ENCODE peak calls at places on chromosomes 11 and 22, in four cellular contexts. P, D, A and R are unnamed samples.
A peak's percentile ranks its signal among the peaks of the same experiment; 100 is the strongest.

GRCh38 chr11:121133046-121133445 is 32.0 kb downstream of the TECTA start:
- DNase-seq in A (no peak), P (no peak), D (no peak), R (no peak)

GRCh38 chr11:62958547-62959071 is 26.2 kb downstream of the SLC22A6 start:
- DNase-seq in A (no peak), D (peak; percentile 41), P (no peak), R (no peak)

GRCh38 chr11:127994736-127995135 is 592.6 kb downstream of the ETS1 start:
- DNase-seq in D (no peak), P (peak; percentile 90), A (peak; percentile 23), R (no peak)

GRCh38 chr11:63510360-63511130 is 4.7 kb downstream of the LGALS12 start:
- DNase-seq in P (peak; percentile 63), A (no peak), D (peak; percentile 37), R (peak; percentile 37)

GRCh38 chr11:119134389-119134978 is 13.1 kb downstream of the HINFP start:
- DNase-seq in P (no peak), D (no peak), A (no peak), R (peak; percentile 59)

GRCh38 chr11:19428206-19429001 is 187.7 kb upstream of the E2F8 start:
- DNase-seq in P (no peak), D (no peak), A (no peak), R (no peak)

GRCh38 chr11:79155237-79155636 is 285.6 kb downstream of the TENM4 start:
- DNase-seq in A (no peak), D (no peak), P (no peak), R (no peak)

GRCh38 chr11:109033627-109034340 is 368.9 kb downstream of the DDX10 start:
- DNase-seq in A (peak; percentile 98), D (no peak), P (peak; percentile 99), R (no peak)

GRCh38 chr11:47917643-47918369 is 62.6 kb upstream of the PTPRJ start:
- DNase-seq in P (peak; percentile 96), A (no peak), D (peak; percentile 78), R (peak; percentile 61)

GRCh38 chr11:11931461-11932055 is 76.9 kb downstream of the DKK3 start:
- DNase-seq in D (no peak), A (peak; percentile 63), P (peak; percentile 68), R (peak; percentile 11)

GRCh38 chr11:126109941-126110731 is 47.5 kb upstream of the CDON start:
- DNase-seq in A (no peak), D (no peak), P (peak; percentile 83), R (no peak)

GRCh38 chr22:19859861-19860510 is 5.3 kb upstream of the GNB1L start:
- DNase-seq in A (no peak), D (no peak), P (no peak), R (no peak)

GRCh38 chr11:1727088-1727690 is 23.2 kb downstream of the IFITM10 start:
- DNase-seq in P (no peak), D (no peak), A (no peak), R (no peak)

GRCh38 chr11:44866301-44866700 is 84.4 kb downstream of the TP53I11 start:
- DNase-seq in D (no peak), A (no peak), P (no peak), R (no peak)

GRCh38 chr11:64729851-64730382 is 6.9 kb upstream of the NRXN2 start:
- DNase-seq in D (no peak), A (no peak), P (no peak), R (peak; percentile 96)

GRCh38 chr11:117315285-117316196 is 515 bp downstream of the BACE1 start:
- DNase-seq in D (no peak), A (no peak), P (peak; percentile 10), R (no peak)

GRCh38 chr11:9571071-9571765 is 2.3 kb upstream of the WEE1 start:
- DNase-seq in A (no peak), D (no peak), P (no peak), R (no peak)

GRCh38 chr11:61259363-61259762 is 18.4 kb downstream of the PGA5 start:
- DNase-seq in P (no peak), D (no peak), A (no peak), R (no peak)

GRCh38 chr11:17257200-17257599 is 19.3 kb upstream of the NUCB2 start:
- DNase-seq in A (no peak), D (no peak), P (peak; percentile 67), R (no peak)

DNA sequence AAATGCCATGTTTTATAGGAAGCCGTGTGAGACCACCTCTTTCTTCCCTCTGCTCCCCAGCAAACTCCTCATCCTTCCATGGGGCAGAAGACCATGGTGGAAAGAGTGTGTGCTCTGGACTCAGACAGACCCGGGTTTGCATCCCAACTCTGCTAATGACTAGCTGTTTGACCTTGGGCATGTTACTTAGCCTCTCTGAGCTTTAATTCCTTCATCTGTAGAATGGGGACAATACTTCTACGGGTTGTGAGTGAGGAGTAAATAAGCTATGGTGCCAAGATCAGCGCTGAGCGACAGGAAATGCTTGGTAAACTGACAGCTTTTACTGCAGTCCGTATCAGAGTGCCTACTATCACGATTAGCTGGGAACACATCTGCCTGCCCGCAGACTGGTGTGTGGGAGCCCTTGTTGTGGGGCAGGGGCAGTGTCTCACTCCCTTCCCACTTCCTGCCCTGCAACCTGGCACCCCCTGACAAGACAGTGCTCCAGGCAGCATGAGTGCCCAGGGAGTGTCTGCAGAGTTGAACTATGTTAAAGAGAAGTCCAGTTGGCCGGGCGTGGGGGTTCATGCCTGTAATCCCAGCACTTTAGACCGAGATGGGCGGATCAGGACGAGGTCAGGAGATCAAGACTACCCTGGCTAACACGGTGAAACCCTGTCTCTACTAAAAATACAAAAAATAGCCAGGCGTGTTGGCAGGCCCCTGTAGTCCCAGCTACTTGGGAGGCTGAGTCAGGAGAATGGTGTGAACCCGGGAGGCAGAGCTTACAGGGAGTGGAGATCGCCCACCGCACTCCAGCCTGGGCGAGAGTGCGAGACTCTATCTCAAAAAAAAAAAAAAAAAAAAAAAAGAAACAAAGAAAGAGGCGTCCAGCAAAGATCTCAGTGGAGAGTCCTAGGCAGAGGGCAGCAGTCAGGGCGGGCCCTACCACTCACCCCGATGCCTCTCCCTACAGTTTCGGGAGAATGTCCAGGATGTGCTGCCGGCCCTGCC is 2.2 kb downstream of the SEC14L2 start:
- DNase-seq in D (no peak), P (no peak), A (no peak), R (peak; percentile 36)
- H3K4me3 ChIP-seq in D (no peak overlapping the region), P (no peak overlapping the region), A (peak overlapping the region; percentile 70), R (no peak overlapping the region)

GRCh38 chr11:28318861-28319260 is 210.7 kb downstream of the METTL15 start:
- DNase-seq in P (no peak), D (no peak), A (no peak), R (no peak)

DNA sequence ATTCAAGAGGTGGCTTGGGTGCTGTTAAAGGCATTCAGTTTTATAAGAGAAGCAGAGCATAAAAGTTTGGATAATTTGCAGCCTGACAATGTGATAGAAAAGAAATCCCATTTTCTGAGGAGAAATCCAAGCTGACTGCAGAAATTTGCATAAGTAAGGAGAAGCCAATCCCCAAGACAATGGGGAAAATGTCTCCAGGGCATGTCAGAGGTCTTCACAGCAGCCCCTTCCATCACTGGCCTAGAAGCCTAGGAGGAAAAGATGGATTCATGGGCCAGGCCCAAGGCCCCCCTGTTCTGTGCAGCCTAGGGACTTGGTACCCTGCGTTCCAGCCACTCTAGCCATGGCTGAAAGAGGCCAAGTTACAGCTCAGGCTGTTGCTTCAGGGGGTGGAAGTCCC is 207.3 kb downstream of the METTL15 start:
- DNase-seq in D (no peak), A (no peak), P (no peak), R (no peak)
- H3K4me3 ChIP-seq in D (no peak overlapping the region), A (no peak overlapping the region), P (no peak overlapping the region), R (no peak overlapping the region)

GRCh38 chr11:43575931-43576833 is 104.4 kb upstream of the HSD17B12 start:
- DNase-seq in A (no peak), P (peak; percentile 47), D (no peak), R (no peak)
- H3K4me3 ChIP-seq in A (peak overlapping the region; percentile 4), P (peak overlapping the region; percentile 16), D (peak overlapping the region; percentile 67), R (no peak overlapping the region)

GRCh38 chr11:107927559-107927958 is 689 bp upstream of the RAB39A start:
- DNase-seq in D (no peak), P (no peak), A (no peak), R (no peak)

GRCh38 chr11:107928046-107928766 is at the start of gene RAB39A:
- DNase-seq in A (peak; percentile 84), D (peak; percentile 82), P (peak; percentile 91), R (peak; percentile 99)

GRCh38 chr11:107931206-107931605 is 3.0 kb downstream of the RAB39A start:
- DNase-seq in P (no peak), D (no peak), A (no peak), R (no peak)

GRCh38 chr11:107928767-107929507 is 689 bp downstream of the RAB39A start:
- DNase-seq in D (peak; percentile 20), P (no peak), A (no peak), R (peak; percentile 80)

GRCh38 chr11:107929611-107930200 is 1.5 kb downstream of the RAB39A start:
- DNase-seq in A (no peak), P (peak; percentile 12), D (no peak), R (peak; percentile 36)
- H3K4me3 ChIP-seq in A (no peak overlapping the region), P (no peak overlapping the region), D (peak overlapping the region; percentile 58), R (peak overlapping the region; percentile 93)

GRCh38 chr22:45972091-45972867 is 4.7 kb downstream of the WNT7B start:
- DNase-seq in P (peak; percentile 58), D (no peak), A (no peak), R (peak; percentile 83)

GRCh38 chr22:45970709-45971388 is 6.1 kb downstream of the WNT7B start:
- DNase-seq in D (no peak), A (no peak), P (peak; percentile 72), R (peak; percentile 87)

GRCh38 chr22:45969801-45970464 is 7.0 kb downstream of the WNT7B start:
- DNase-seq in A (no peak), P (peak; percentile 25), D (no peak), R (peak; percentile 78)

GRCh38 chr22:45972868-45973212 is 4.1 kb downstream of the WNT7B start:
- DNase-seq in D (no peak), A (no peak), P (no peak), R (peak; percentile 57)

GRCh38 chr22:45971389-45972028 is 5.5 kb downstream of the WNT7B start:
- DNase-seq in P (peak; percentile 14), A (no peak), D (no peak), R (peak; percentile 74)
- H3K4me3 ChIP-seq in P (peak overlapping the region; percentile 29), A (peak overlapping the region; percentile 61), D (peak overlapping the region; percentile 54), R (peak overlapping the region; percentile 21)

GRCh38 chr22:49751968-49752597 is 75.6 kb downstream of the BRD1 start:
- DNase-seq in P (no peak), D (peak; percentile 10), A (no peak), R (peak; percentile 63)

GRCh38 chr22:49752598-49753091 is 75.0 kb downstream of the BRD1 start:
- DNase-seq in D (no peak), P (no peak), A (no peak), R (peak; percentile 61)

GRCh38 chr22:49749885-49750510 is 77.7 kb downstream of the BRD1 start:
- DNase-seq in D (no peak), A (no peak), P (no peak), R (peak; percentile 53)

GRCh38 chr22:49753276-49753884 is 74.3 kb downstream of the BRD1 start:
- DNase-seq in P (no peak), A (no peak), D (no peak), R (peak; percentile 60)

GRCh38 chr22:49751318-49751967 is 76.2 kb downstream of the BRD1 start:
- DNase-seq in P (no peak), D (peak; percentile 3), A (no peak), R (peak; percentile 58)
- H3K4me3 ChIP-seq in P (no peak overlapping the region), D (no peak overlapping the region), A (no peak overlapping the region), R (no peak overlapping the region)

GRCh38 chr22:41787331-41787730 is 13.1 kb upstream of the CCDC134 start:
- DNase-seq in A (no peak), D (no peak), P (no peak), R (no peak)
- H3K4me3 ChIP-seq in A (no peak overlapping the region), D (no peak overlapping the region), P (no peak overlapping the region), R (no peak overlapping the region)

GRCh38 chr22:37559521-37559900 is 769 bp upstream of the CDC42EP1 start:
- DNase-seq in D (no peak), A (no peak), P (no peak), R (peak; percentile 62)
- H3K4me3 ChIP-seq in D (peak overlapping the region; percentile 82), A (peak overlapping the region; percentile 90), P (peak overlapping the region; percentile 29), R (peak overlapping the region; percentile 39)

GRCh38 chr22:26481112-26481693 is 2.4 kb downstream of the HPS4 start:
- DNase-seq in A (no peak), P (no peak), D (no peak), R (no peak)
- H3K4me3 ChIP-seq in A (no peak overlapping the region), P (no peak overlapping the region), D (no peak overlapping the region), R (no peak overlapping the region)